ENCODE peak calls at places on chromosomes 16 and 17, in four cellular contexts. One of them, this sample, is unnamed.

GRCh38 chr17:4199818-4200402 is 56.9 kb downstream of the CYB5D2 start:
- DNase-seq in EL: peak
- DNase-seq in head of caudate nucleus: no peak
- DNase-seq in activated gamma-delta T cell treated with Interleukin-2 at 50 U/mL for 16 hours: peak
- DNase-seq in this sample: peak

GRCh38 chr17:58536541-58536940 is 22.1 kb upstream of the MTMR4 start:
- DNase-seq in EL: no peak
- DNase-seq in activated gamma-delta T cell treated with Interleukin-2 at 50 U/mL for 16 hours: no peak
- DNase-seq in head of caudate nucleus: no peak
- DNase-seq in this sample: no peak

GRCh38 chr17:28839221-28839620 is 3.4 kb downstream of the FAM222B start:
- DNase-seq in activated gamma-delta T cell treated with Interleukin-2 at 50 U/mL for 16 hours: no peak
- DNase-seq in head of caudate nucleus: no peak
- DNase-seq in EL: no peak
- DNase-seq in this sample: no peak

GRCh38 chr17:6067060-6067459 is 3.1 kb upstream of the WSCD1 start:
- DNase-seq in activated gamma-delta T cell treated with Interleukin-2 at 50 U/mL for 16 hours: no peak
- DNase-seq in head of caudate nucleus: no peak
- DNase-seq in EL: no peak
- DNase-seq in this sample: no peak

GRCh38 chr16:59369523-59369922 is 635.4 kb upstream of the GOT2 start:
- DNase-seq in EL: no peak
- DNase-seq in head of caudate nucleus: no peak
- DNase-seq in activated gamma-delta T cell treated with Interleukin-2 at 50 U/mL for 16 hours: no peak
- DNase-seq in this sample: no peak

GRCh38 chr17:11506635-11507034 is 91.6 kb upstream of the DNAH9 start:
- DNase-seq in activated gamma-delta T cell treated with Interleukin-2 at 50 U/mL for 16 hours: no peak
- DNase-seq in EL: no peak
- DNase-seq in head of caudate nucleus: no peak
- DNase-seq in this sample: no peak

GRCh38 chr16:65756163-65756562 is 610.3 kb upstream of the CDH5 start:
- DNase-seq in activated gamma-delta T cell treated with Interleukin-2 at 50 U/mL for 16 hours: no peak
- DNase-seq in head of caudate nucleus: no peak
- DNase-seq in EL: no peak
- DNase-seq in this sample: no peak

GRCh38 chr17:69492410-69493071 is 78.0 kb downstream of the MAP2K6 start:
- DNase-seq in activated gamma-delta T cell treated with Interleukin-2 at 50 U/mL for 16 hours: no peak
- DNase-seq in head of caudate nucleus: no peak
- DNase-seq in EL: peak
- DNase-seq in this sample: peak

GRCh38 chr17:60345233-60345632 is 46.7 kb downstream of the USP32 start:
- DNase-seq in head of caudate nucleus: no peak
- DNase-seq in EL: no peak
- DNase-seq in activated gamma-delta T cell treated with Interleukin-2 at 50 U/mL for 16 hours: no peak
- DNase-seq in this sample: no peak

GRCh38 chr16:67923414-67924127 is 8.1 kb downstream of the CTRL start:
- DNase-seq in EL: no peak
- DNase-seq in head of caudate nucleus: peak
- DNase-seq in activated gamma-delta T cell treated with Interleukin-2 at 50 U/mL for 16 hours: no peak
- DNase-seq in this sample: no peak

GRCh38 chr16:2846511-2847310 is 11.3 kb downstream of the PRSS22 start:
- DNase-seq in EL: peak
- DNase-seq in head of caudate nucleus: no peak
- DNase-seq in activated gamma-delta T cell treated with Interleukin-2 at 50 U/mL for 16 hours: no peak
- DNase-seq in this sample: peak

GRCh38 chr17:18004901-18005305 is 32.2 kb downstream of the DRC3 start:
- DNase-seq in EL: no peak
- DNase-seq in activated gamma-delta T cell treated with Interleukin-2 at 50 U/mL for 16 hours: no peak
- DNase-seq in head of caudate nucleus: no peak
- DNase-seq in this sample: no peak

GRCh38 chr16:14063618-14064581 is 7.2 kb upstream of the MRTFB start:
- DNase-seq in activated gamma-delta T cell treated with Interleukin-2 at 50 U/mL for 16 hours: no peak
- DNase-seq in head of caudate nucleus: no peak
- DNase-seq in EL: peak
- DNase-seq in this sample: no peak

GRCh38 chr17:33564146-33564545 is 271.1 kb upstream of the ASIC2 start:
- DNase-seq in activated gamma-delta T cell treated with Interleukin-2 at 50 U/mL for 16 hours: no peak
- DNase-seq in head of caudate nucleus: no peak
- DNase-seq in EL: no peak
- DNase-seq in this sample: no peak

GRCh38 chr17:39602533-39603303 is 5.0 kb downstream of the NEUROD2 start:
- DNase-seq in head of caudate nucleus: no peak
- DNase-seq in activated gamma-delta T cell treated with Interleukin-2 at 50 U/mL for 16 hours: no peak
- DNase-seq in EL: no peak
- DNase-seq in this sample: no peak

GRCh38 chr16:56632160-56632847 is at the start of gene MT1M:
- DNase-seq in EL: peak
- DNase-seq in activated gamma-delta T cell treated with Interleukin-2 at 50 U/mL for 16 hours: no peak
- DNase-seq in head of caudate nucleus: peak
- DNase-seq in this sample: peak

GRCh38 chr16:51431517-51432241 is 280.6 kb upstream of the SALL1 start:
- DNase-seq in EL: peak
- DNase-seq in activated gamma-delta T cell treated with Interleukin-2 at 50 U/mL for 16 hours: no peak
- DNase-seq in head of caudate nucleus: peak
- DNase-seq in this sample: peak

GRCh38 chr17:32757963-32758362 is 119.0 kb downstream of the MYO1D start:
- DNase-seq in activated gamma-delta T cell treated with Interleukin-2 at 50 U/mL for 16 hours: no peak
- DNase-seq in EL: peak
- DNase-seq in head of caudate nucleus: no peak
- DNase-seq in this sample: no peak

GRCh38 chr17:45302649-45303173 is 14.1 kb downstream of the MAP3K14 start:
- DNase-seq in EL: peak
- DNase-seq in activated gamma-delta T cell treated with Interleukin-2 at 50 U/mL for 16 hours: no peak
- DNase-seq in head of caudate nucleus: no peak
- DNase-seq in this sample: peak

GRCh38 chr17:51000835-51001638 is 119.6 kb downstream of the SPAG9 start:
- DNase-seq in activated gamma-delta T cell treated with Interleukin-2 at 50 U/mL for 16 hours: peak
- DNase-seq in head of caudate nucleus: peak
- DNase-seq in EL: peak
- DNase-seq in this sample: peak

GRCh38 chr16:65547799-65548446 is 426.1 kb upstream of the CDH11 start:
- DNase-seq in activated gamma-delta T cell treated with Interleukin-2 at 50 U/mL for 16 hours: no peak
- DNase-seq in EL: peak
- DNase-seq in head of caudate nucleus: no peak
- DNase-seq in this sample: peak

GRCh38 chr16:63363738-63364137 is 1327.5 kb upstream of the CDH8 start:
- DNase-seq in head of caudate nucleus: no peak
- DNase-seq in activated gamma-delta T cell treated with Interleukin-2 at 50 U/mL for 16 hours: no peak
- DNase-seq in EL: no peak
- DNase-seq in this sample: no peak

GRCh38 chr17:64185101-64185500 is 55.2 kb upstream of the ERN1 start:
- DNase-seq in EL: no peak
- DNase-seq in activated gamma-delta T cell treated with Interleukin-2 at 50 U/mL for 16 hours: no peak
- DNase-seq in head of caudate nucleus: no peak
- DNase-seq in this sample: no peak

GRCh38 chr17:69723741-69724140 is 309.2 kb downstream of the MAP2K6 start:
- DNase-seq in activated gamma-delta T cell treated with Interleukin-2 at 50 U/mL for 16 hours: no peak
- DNase-seq in head of caudate nucleus: no peak
- DNase-seq in EL: no peak
- DNase-seq in this sample: peak

GRCh38 chr16:56332464-56333079 is 92.8 kb downstream of the AMFR start:
- DNase-seq in activated gamma-delta T cell treated with Interleukin-2 at 50 U/mL for 16 hours: no peak
- DNase-seq in EL: peak
- DNase-seq in head of caudate nucleus: peak
- DNase-seq in this sample: peak

GRCh38 chr17:74760404-74761105 is 12.1 kb downstream of the NHERF1 start:
- DNase-seq in EL: no peak
- DNase-seq in activated gamma-delta T cell treated with Interleukin-2 at 50 U/mL for 16 hours: no peak
- DNase-seq in head of caudate nucleus: peak
- DNase-seq in this sample: no peak

GRCh38 chr17:36778458-36778857 is 158.8 kb upstream of the LHX1 start:
- DNase-seq in EL: no peak
- DNase-seq in activated gamma-delta T cell treated with Interleukin-2 at 50 U/mL for 16 hours: no peak
- DNase-seq in head of caudate nucleus: no peak
- DNase-seq in this sample: no peak

GRCh38 chr17:44979426-44980273 is 11.5 kb upstream of the C1QL1 start:
- DNase-seq in EL: no peak
- DNase-seq in activated gamma-delta T cell treated with Interleukin-2 at 50 U/mL for 16 hours: no peak
- DNase-seq in head of caudate nucleus: no peak
- DNase-seq in this sample: peak

GRCh38 chr16:31093132-31093703 is 1.4 kb downstream of the VKORC1 start:
- DNase-seq in activated gamma-delta T cell treated with Interleukin-2 at 50 U/mL for 16 hours: no peak
- DNase-seq in EL: peak
- DNase-seq in head of caudate nucleus: peak
- DNase-seq in this sample: peak

GRCh38 chr17:20988896-20989295 is 53.9 kb downstream of the USP22 start:
- DNase-seq in head of caudate nucleus: no peak
- DNase-seq in EL: no peak
- DNase-seq in activated gamma-delta T cell treated with Interleukin-2 at 50 U/mL for 16 hours: no peak
- DNase-seq in this sample: no peak

GRCh38 chr16:58027341-58028167 is 2.0 kb downstream of the MMP15 start:
- DNase-seq in EL: peak
- DNase-seq in activated gamma-delta T cell treated with Interleukin-2 at 50 U/mL for 16 hours: no peak
- DNase-seq in head of caudate nucleus: no peak
- DNase-seq in this sample: peak

GRCh38 chr17:68759343-68760140 is 158.4 kb upstream of the FAM20A start:
- DNase-seq in activated gamma-delta T cell treated with Interleukin-2 at 50 U/mL for 16 hours: no peak
- DNase-seq in EL: peak
- DNase-seq in head of caudate nucleus: peak
- DNase-seq in this sample: peak

GRCh38 chr17:40060887-40061480 is 1.8 kb upstream of the THRA start:
- DNase-seq in activated gamma-delta T cell treated with Interleukin-2 at 50 U/mL for 16 hours: no peak
- DNase-seq in head of caudate nucleus: no peak
- DNase-seq in EL: no peak
- DNase-seq in this sample: no peak

GRCh38 chr17:46883871-46884270 is 32.5 kb downstream of the WNT9B start:
- DNase-seq in activated gamma-delta T cell treated with Interleukin-2 at 50 U/mL for 16 hours: no peak
- DNase-seq in EL: no peak
- DNase-seq in head of caudate nucleus: no peak
- DNase-seq in this sample: no peak

GRCh38 chr16:15599303-15600070 is 43.5 kb downstream of the MARF1 start:
- DNase-seq in EL: peak
- DNase-seq in head of caudate nucleus: no peak
- DNase-seq in activated gamma-delta T cell treated with Interleukin-2 at 50 U/mL for 16 hours: no peak
- DNase-seq in this sample: no peak

GRCh38 chr16:67555795-67556212 is 6.5 kb upstream of the CTCF start:
- DNase-seq in head of caudate nucleus: no peak
- DNase-seq in EL: peak
- DNase-seq in activated gamma-delta T cell treated with Interleukin-2 at 50 U/mL for 16 hours: no peak
- DNase-seq in this sample: peak

GRCh38 chr17:47288531-47289116 is 35.0 kb downstream of the ITGB3 start:
- DNase-seq in head of caudate nucleus: no peak
- DNase-seq in EL: peak
- DNase-seq in activated gamma-delta T cell treated with Interleukin-2 at 50 U/mL for 16 hours: no peak
- DNase-seq in this sample: peak